ENCODE peak calls at places on chromosome 1, in eight cellular contexts. One of them, this sample, is unnamed.

GRCh38 chr1:10796029-10796944 is at the start of gene CASZ1:
- DNase-seq in H54: peak; percentile 89
- DNase-seq in OCI-LY7: no peak
- DNase-seq in effector memory CD8-positive, alpha-beta T cell: no peak
- DNase-seq in ACHN: peak; percentile 83
- DNase-seq in left colon: peak; percentile 82
- DNase-seq in germinal center: peak; percentile 32
- DNase-seq in IMR-90: peak; percentile 86
- DNase-seq in this sample: no peak

GRCh38 chr1:152141971-152142584 is 16.9 kb downstream of the RPTN start:
- DNase-seq in H54: peak; percentile 7
- DNase-seq in OCI-LY7: peak; percentile 24
- DNase-seq in effector memory CD8-positive, alpha-beta T cell: no peak
- DNase-seq in ACHN: peak; percentile 83
- DNase-seq in left colon: peak; percentile 72
- DNase-seq in germinal center: no peak
- DNase-seq in IMR-90: peak; percentile 54
- DNase-seq in this sample: no peak

GRCh38 chr1:225508538-225509375 is 80.9 kb upstream of the LBR start:
- DNase-seq in H54: peak; percentile 64
- DNase-seq in OCI-LY7: no peak
- DNase-seq in effector memory CD8-positive, alpha-beta T cell: no peak
- DNase-seq in ACHN: peak; percentile 97
- DNase-seq in left colon: no peak
- DNase-seq in germinal center: no peak
- DNase-seq in IMR-90: peak; percentile 99
- DNase-seq in this sample: peak; percentile 99

GRCh38 chr1:30420519-30421050 is 302.8 kb downstream of the MATN1 start:
- DNase-seq in H54: no peak
- DNase-seq in OCI-LY7: no peak
- DNase-seq in effector memory CD8-positive, alpha-beta T cell: no peak
- DNase-seq in ACHN: no peak
- DNase-seq in left colon: no peak
- DNase-seq in germinal center: no peak
- DNase-seq in IMR-90: no peak
- DNase-seq in this sample: no peak

GRCh38 chr1:40267767-40268187 is 9.7 kb downstream of the ZMPSTE24 start:
- DNase-seq in H54: peak; percentile 14
- DNase-seq in OCI-LY7: no peak
- DNase-seq in effector memory CD8-positive, alpha-beta T cell: no peak
- DNase-seq in ACHN: peak; percentile 12
- DNase-seq in left colon: no peak
- DNase-seq in germinal center: no peak
- DNase-seq in IMR-90: peak; percentile 97
- DNase-seq in this sample: peak; percentile 88

GRCh38 chr1:113226118-113226517 is 153.1 kb downstream of the LRIG2 start:
- DNase-seq in H54: no peak
- DNase-seq in OCI-LY7: no peak
- DNase-seq in effector memory CD8-positive, alpha-beta T cell: no peak
- DNase-seq in ACHN: no peak
- DNase-seq in left colon: peak; percentile 58
- DNase-seq in germinal center: no peak
- DNase-seq in IMR-90: no peak
- DNase-seq in this sample: no peak

GRCh38 chr1:178243119-178243518 is 149.2 kb downstream of the RASAL2 start:
- DNase-seq in H54: no peak
- DNase-seq in OCI-LY7: no peak
- DNase-seq in effector memory CD8-positive, alpha-beta T cell: no peak
- DNase-seq in ACHN: no peak
- DNase-seq in left colon: no peak
- DNase-seq in germinal center: no peak
- DNase-seq in IMR-90: no peak
- DNase-seq in this sample: no peak

GRCh38 chr1:92882817-92883216 is 51.0 kb downstream of the RPL5 start:
- DNase-seq in H54: no peak
- DNase-seq in OCI-LY7: peak; percentile 68
- DNase-seq in effector memory CD8-positive, alpha-beta T cell: peak; percentile 40
- DNase-seq in ACHN: no peak
- DNase-seq in left colon: peak; percentile 17
- DNase-seq in germinal center: peak; percentile 44
- DNase-seq in IMR-90: no peak
- DNase-seq in this sample: no peak

GRCh38 chr1:158509471-158510161 is 37.6 kb downstream of the OR10R2 start:
- DNase-seq in H54: no peak
- DNase-seq in OCI-LY7: no peak
- DNase-seq in effector memory CD8-positive, alpha-beta T cell: no peak
- DNase-seq in ACHN: no peak
- DNase-seq in left colon: no peak
- DNase-seq in germinal center: no peak
- DNase-seq in IMR-90: no peak
- DNase-seq in this sample: no peak

GRCh38 chr1:239354211-239354610 is 32.2 kb upstream of the CHRM3 start:
- DNase-seq in H54: no peak
- DNase-seq in OCI-LY7: no peak
- DNase-seq in effector memory CD8-positive, alpha-beta T cell: no peak
- DNase-seq in ACHN: no peak
- DNase-seq in left colon: no peak
- DNase-seq in germinal center: no peak
- DNase-seq in IMR-90: no peak
- DNase-seq in this sample: no peak

GRCh38 chr1:113190930-113191329 is 117.9 kb downstream of the LRIG2 start:
- DNase-seq in H54: no peak
- DNase-seq in OCI-LY7: no peak
- DNase-seq in effector memory CD8-positive, alpha-beta T cell: no peak
- DNase-seq in ACHN: no peak
- DNase-seq in left colon: no peak
- DNase-seq in germinal center: no peak
- DNase-seq in IMR-90: no peak
- DNase-seq in this sample: no peak

GRCh38 chr1:34876406-34876805 is 16.9 kb upstream of the SMIM12 start:
- DNase-seq in H54: no peak
- DNase-seq in OCI-LY7: no peak
- DNase-seq in effector memory CD8-positive, alpha-beta T cell: no peak
- DNase-seq in ACHN: no peak
- DNase-seq in left colon: no peak
- DNase-seq in germinal center: no peak
- DNase-seq in IMR-90: no peak
- DNase-seq in this sample: no peak

GRCh38 chr1:28027660-28028059 is 60.8 kb downstream of the EYA3 start:
- DNase-seq in H54: no peak
- DNase-seq in OCI-LY7: no peak
- DNase-seq in effector memory CD8-positive, alpha-beta T cell: no peak
- DNase-seq in ACHN: no peak
- DNase-seq in left colon: no peak
- DNase-seq in germinal center: no peak
- DNase-seq in IMR-90: no peak
- DNase-seq in this sample: no peak

GRCh38 chr1:61337981-61338848 is 255.9 kb downstream of the NFIA start:
- DNase-seq in H54: peak; percentile 52
- DNase-seq in OCI-LY7: no peak
- DNase-seq in effector memory CD8-positive, alpha-beta T cell: no peak
- DNase-seq in ACHN: peak; percentile 86
- DNase-seq in left colon: peak; percentile 55
- DNase-seq in germinal center: no peak
- DNase-seq in IMR-90: peak; percentile 75
- DNase-seq in this sample: peak; percentile 72

GRCh38 chr1:214990619-214991018 is 91.9 kb upstream of the KCNK2 start:
- DNase-seq in H54: peak; percentile 44
- DNase-seq in OCI-LY7: no peak
- DNase-seq in effector memory CD8-positive, alpha-beta T cell: no peak
- DNase-seq in ACHN: peak; percentile 70
- DNase-seq in left colon: no peak
- DNase-seq in germinal center: no peak
- DNase-seq in IMR-90: peak; percentile 99
- DNase-seq in this sample: peak; percentile 52

GRCh38 chr1:61244114-61244513 is 161.8 kb downstream of the NFIA start:
- DNase-seq in H54: no peak
- DNase-seq in OCI-LY7: no peak
- DNase-seq in effector memory CD8-positive, alpha-beta T cell: no peak
- DNase-seq in ACHN: peak; percentile 65
- DNase-seq in left colon: no peak
- DNase-seq in germinal center: no peak
- DNase-seq in IMR-90: peak; percentile 19
- DNase-seq in this sample: no peak

GRCh38 chr1:26584022-26584485 is 54.5 kb downstream of the RPS6KA1 start:
- DNase-seq in H54: no peak
- DNase-seq in OCI-LY7: peak; percentile 37
- DNase-seq in effector memory CD8-positive, alpha-beta T cell: no peak
- DNase-seq in ACHN: peak; percentile 32
- DNase-seq in left colon: no peak
- DNase-seq in germinal center: peak; percentile 46
- DNase-seq in IMR-90: no peak
- DNase-seq in this sample: no peak

GRCh38 chr1:156772222-156772621 is 4.9 kb downstream of the PRCC start:
- DNase-seq in H54: no peak
- DNase-seq in OCI-LY7: no peak
- DNase-seq in effector memory CD8-positive, alpha-beta T cell: no peak
- DNase-seq in ACHN: no peak
- DNase-seq in left colon: no peak
- DNase-seq in germinal center: no peak
- DNase-seq in IMR-90: no peak
- DNase-seq in this sample: no peak

GRCh38 chr1:180141381-180141934 is 13.2 kb upstream of the QSOX1 start:
- DNase-seq in H54: no peak
- DNase-seq in OCI-LY7: no peak
- DNase-seq in effector memory CD8-positive, alpha-beta T cell: no peak
- DNase-seq in ACHN: no peak
- DNase-seq in left colon: no peak
- DNase-seq in germinal center: no peak
- DNase-seq in IMR-90: no peak
- DNase-seq in this sample: no peak

GRCh38 chr1:63557365-63557987 is 34.2 kb downstream of the EFCAB7 start:
- DNase-seq in H54: peak; percentile 14
- DNase-seq in OCI-LY7: peak; percentile 54
- DNase-seq in effector memory CD8-positive, alpha-beta T cell: no peak
- DNase-seq in ACHN: peak; percentile 55
- DNase-seq in left colon: peak; percentile 49
- DNase-seq in germinal center: no peak
- DNase-seq in IMR-90: peak; percentile 67
- DNase-seq in this sample: no peak

GRCh38 chr1:166839600-166840308 is 479 bp downstream of the POGK start:
- DNase-seq in H54: peak; percentile 33
- DNase-seq in OCI-LY7: peak; percentile 64
- DNase-seq in effector memory CD8-positive, alpha-beta T cell: peak; percentile 45
- DNase-seq in ACHN: peak; percentile 61
- DNase-seq in left colon: peak; percentile 81
- DNase-seq in germinal center: peak; percentile 66
- DNase-seq in IMR-90: peak; percentile 19
- DNase-seq in this sample: no peak

GRCh38 chr1:45722809-45723208 is 27.6 kb downstream of the IPP start:
- DNase-seq in H54: no peak
- DNase-seq in OCI-LY7: no peak
- DNase-seq in effector memory CD8-positive, alpha-beta T cell: no peak
- DNase-seq in ACHN: no peak
- DNase-seq in left colon: no peak
- DNase-seq in germinal center: no peak
- DNase-seq in IMR-90: peak; percentile 6
- DNase-seq in this sample: no peak

GRCh38 chr1:231138221-231138620 is 23.6 kb upstream of the TRIM67 start:
- DNase-seq in H54: no peak
- DNase-seq in OCI-LY7: no peak
- DNase-seq in effector memory CD8-positive, alpha-beta T cell: no peak
- DNase-seq in ACHN: no peak
- DNase-seq in left colon: no peak
- DNase-seq in germinal center: no peak
- DNase-seq in IMR-90: no peak
- DNase-seq in this sample: no peak

This sample was measured in epithelial cell of proximal tubule.